ENCODE peak calls at places on chromosomes 13 and 19, in six cellular contexts. E, U, R, M, A and K are unnamed samples.

GRCh38 chr19:4911786-4912672 is 2.7 kb downstream of the UHRF1 start:
- DNase-seq in M (peak), U (peak), E (peak), R (peak), A (no peak), K (peak)

GRCh38 chr19:14410054-14410774 is 8.9 kb downstream of the DDX39A start:
- DNase-seq in E (no peak), U (peak), R (no peak), A (no peak), M (no peak), K (no peak)

GRCh38 chr19:48510421-48511268 is 990 bp downstream of the LMTK3 start:
- DNase-seq in M (no peak), R (no peak), U (peak), E (peak), A (no peak), K (peak)

GRCh38 chr19:1311543-1312091 is 25.9 kb downstream of the EFNA2 start:
- DNase-seq in E (peak), U (no peak), A (no peak), M (no peak), R (no peak), K (no peak)

GRCh38 chr13:62551588-62551987 is 1135.9 kb upstream of the PCDH20 start:
- DNase-seq in M (no peak), A (no peak), U (no peak), E (no peak), R (no peak), K (no peak)

GRCh38 chr13:62280590-62280989 is 864.9 kb upstream of the PCDH20 start:
- DNase-seq in M (no peak), R (no peak), E (no peak), U (no peak), A (peak), K (no peak)

GRCh38 chr19:48271531-48272151 is 1.8 kb downstream of the ZNF114 start:
- DNase-seq in U (no peak), R (peak), M (peak), E (peak), A (no peak), K (peak)

GRCh38 chr19:16134510-16134909 is 9.0 kb upstream of the HSH2D start:
- DNase-seq in R (no peak), M (no peak), U (no peak), A (peak), E (no peak), K (no peak)

GRCh38 chr13:25920277-25920676 is 131.5 kb downstream of the SHISA2 start:
- DNase-seq in M (no peak), E (no peak), U (no peak), A (no peak), R (no peak), K (no peak)

GRCh38 chr13:111213964-111214726 is 99.0 kb downstream of the ARHGEF7 start:
- DNase-seq in U (no peak), A (no peak), M (no peak), E (no peak), R (no peak), K (no peak)

GRCh38 chr13:36766295-36766694 is 52.7 kb upstream of the RFXAP start:
- DNase-seq in R (peak), U (no peak), E (peak), A (no peak), M (no peak), K (peak)

GRCh38 chr13:42266464-42266863 is 5.5 kb upstream of the AKAP11 start:
- DNase-seq in M (no peak), U (no peak), R (no peak), A (no peak), E (no peak), K (peak)

GRCh38 chr13:25372275-25373081 is 704 bp downstream of the ATP8A2 start:
- DNase-seq in A (no peak), R (no peak), U (peak), E (no peak), M (no peak), K (no peak)

GRCh38 chr19:412356-413355 is 3.7 kb upstream of the C2CD4C start:
- DNase-seq in A (no peak), M (no peak), U (no peak), E (no peak), R (no peak), K (no peak)

GRCh38 chr19:49689133-49690072 is at the start of gene ADM5:
- DNase-seq in U (no peak), M (no peak), A (no peak), E (no peak), R (no peak), K (no peak)

GRCh38 chr19:49686503-49687088 is 2.8 kb upstream of the ADM5 start:
- DNase-seq in A (no peak), R (no peak), U (no peak), E (no peak), M (no peak), K (no peak)

GRCh38 chr19:49687150-49687549 is 2.2 kb upstream of the ADM5 start:
- DNase-seq in A (no peak), M (no peak), U (no peak), E (no peak), R (no peak), K (no peak)

GRCh38 chr19:49688531-49689132 is 762 bp upstream of the ADM5 start:
- DNase-seq in M (no peak), A (no peak), U (no peak), E (no peak), R (no peak), K (no peak)

DNA sequence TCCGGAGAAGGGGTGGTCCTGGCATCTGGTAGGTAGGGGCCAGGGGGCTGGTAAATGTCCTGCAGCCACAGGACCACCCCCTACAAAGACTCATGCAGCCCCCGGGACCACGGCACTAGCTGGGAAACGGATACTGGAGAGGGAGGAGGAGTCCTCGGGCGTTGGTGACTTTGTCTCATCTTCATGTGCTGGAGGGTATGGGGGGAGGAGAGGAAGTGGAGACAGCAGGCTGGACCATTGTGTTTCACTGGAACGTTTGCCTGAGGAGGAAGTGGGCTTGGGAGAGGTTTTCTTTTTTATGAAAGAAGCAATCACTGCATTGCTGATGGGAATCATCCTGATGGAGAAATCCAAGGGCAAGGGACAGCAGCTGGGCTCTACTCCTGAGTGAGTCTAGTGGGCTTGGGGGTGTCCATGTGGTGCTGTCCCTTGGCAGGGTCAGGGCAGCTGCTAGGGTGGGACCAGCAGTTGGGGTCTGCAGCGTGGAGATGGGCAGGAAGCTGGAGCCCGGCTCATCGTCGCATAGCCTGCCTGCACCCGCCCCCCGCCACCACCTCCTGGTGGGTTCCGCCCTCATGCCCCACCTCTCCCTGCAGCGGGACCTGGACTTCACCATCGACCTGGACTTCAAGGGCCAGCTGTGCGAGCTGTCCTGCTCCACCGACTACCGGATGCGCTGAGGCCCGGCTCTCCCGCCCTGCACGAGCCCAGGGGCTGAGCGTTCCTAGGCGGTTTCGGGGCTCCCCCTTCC is 1.7 kb upstream of the ADM5 start:
- DNase-seq in U (no peak), E (no peak), M (no peak), A (no peak), R (no peak), K (no peak)
- TF ChIP-seq RFX5 in U (no peak), E (no peak), M (no peak), A (no peak), R (no peak), K (no peak)

DNA sequence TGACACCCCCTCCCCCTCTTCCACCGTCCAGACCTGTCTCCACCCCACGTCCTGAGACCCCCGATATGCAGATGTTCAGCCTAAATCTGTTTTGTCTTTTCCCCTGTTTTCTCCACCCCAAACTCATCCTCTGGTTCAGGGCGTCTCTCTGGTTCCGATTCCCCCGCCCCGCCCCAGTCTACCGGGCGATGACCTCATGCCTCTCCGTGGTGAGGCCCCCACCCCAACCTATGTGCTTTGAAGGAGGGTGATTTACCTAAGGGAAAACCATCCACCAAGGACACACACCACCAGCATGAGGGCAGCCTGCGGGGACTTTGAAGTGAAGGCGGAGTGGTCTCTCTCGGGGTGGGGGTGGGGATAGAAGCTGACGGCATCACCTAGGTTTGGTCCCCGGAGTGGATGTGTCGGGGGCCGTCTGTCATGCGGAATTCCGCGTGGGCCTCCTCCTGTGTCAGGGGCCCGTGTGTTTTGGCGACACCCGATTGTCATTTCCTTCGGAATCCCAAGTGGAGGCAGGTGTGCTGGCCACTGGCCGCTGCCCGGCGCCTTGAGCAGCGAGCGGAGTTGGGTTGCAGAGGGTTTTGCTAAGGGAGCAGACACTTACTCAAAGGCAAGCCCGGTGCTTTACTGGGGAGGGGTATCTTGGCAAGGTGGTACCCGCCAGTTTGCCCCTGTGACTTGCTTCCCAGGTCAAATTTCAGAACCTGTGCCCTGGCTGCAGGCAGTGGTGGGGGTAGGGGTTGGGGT is 1.4 kb downstream of the FZR1 start:
- DNase-seq in E (no peak), M (no peak), R (peak), A (no peak), U (peak), K (no peak)
- H3K27ac ChIP-seq in E (peak), M (peak), R (peak), A (peak), U (peak), K (peak)

GRCh38 chr13:114019367-114019766 is 45.5 kb upstream of the C13orf46 start:
- DNase-seq in E (no peak), U (peak), A (no peak), R (no peak), M (no peak), K (no peak)
- TF ChIP-seq RAD21 in E (no peak), U (no peak), A (no peak), R (no peak), M (no peak), K (no peak)

DNA sequence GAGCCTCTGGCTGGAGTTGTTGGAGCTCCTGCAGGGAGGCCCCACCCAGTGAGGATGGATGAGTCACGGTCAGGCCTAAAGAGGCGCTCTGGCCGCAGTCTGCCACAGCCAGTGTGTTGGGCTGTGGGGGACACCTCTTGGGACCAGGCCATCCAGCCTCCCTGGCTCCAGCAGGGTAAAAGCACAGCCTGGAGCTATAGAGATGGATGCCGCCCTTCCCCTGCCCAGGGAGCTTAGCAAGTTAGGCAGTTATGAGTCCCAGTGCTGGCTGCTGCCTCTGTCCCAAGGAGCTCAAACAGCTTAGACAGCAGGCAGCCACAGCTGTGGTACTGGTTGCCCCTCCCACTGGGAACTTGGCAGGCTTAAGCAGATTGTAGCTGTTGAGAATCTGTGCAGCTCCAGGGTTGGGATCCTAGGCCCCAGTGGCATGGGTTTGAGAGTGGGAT is 100.9 kb downstream of the NDFIP2 start:
- DNase-seq in M (no peak), U (no peak), A (no peak), E (no peak), R (no peak), K (peak)
- TF ChIP-seq RFX5 in M (no peak), U (no peak), A (no peak), E (no peak), R (no peak), K (no peak)

DNA sequence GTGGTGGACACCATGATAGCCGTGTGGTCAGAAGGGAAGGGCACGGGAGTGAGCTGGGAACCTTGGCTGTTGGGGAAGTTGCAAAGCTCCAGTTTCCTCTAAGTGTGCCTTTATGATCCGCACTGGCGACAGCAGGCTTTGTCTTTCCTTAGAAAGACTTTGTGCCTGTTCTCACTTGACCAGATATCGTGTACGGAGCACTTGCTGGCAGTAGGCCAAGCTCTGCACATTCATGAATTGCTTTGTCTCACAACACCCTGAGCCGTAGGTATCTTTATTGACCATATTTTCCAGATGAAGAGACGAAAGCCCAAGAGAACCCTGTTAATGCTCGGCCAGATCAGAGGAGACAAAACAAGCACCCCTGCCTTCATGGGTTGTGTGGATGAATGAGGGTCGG is 15.1 kb downstream of the CUL4A start:
- DNase-seq in A (no peak), E (no peak), U (no peak), M (no peak), R (no peak), K (no peak)
- H3K27ac ChIP-seq in A (no peak), E (no peak), U (no peak), M (no peak), R (no peak), K (no peak)

GRCh38 chr13:20901668-20902437 is 693 bp downstream of the XPO4 start:
- DNase-seq in M (no peak), R (peak), E (peak), A (no peak), U (peak), K (peak)
- TF ChIP-seq RAD21 in M (no peak), R (no peak), E (no peak), A (no peak), U (no peak), K (no peak)

DNA sequence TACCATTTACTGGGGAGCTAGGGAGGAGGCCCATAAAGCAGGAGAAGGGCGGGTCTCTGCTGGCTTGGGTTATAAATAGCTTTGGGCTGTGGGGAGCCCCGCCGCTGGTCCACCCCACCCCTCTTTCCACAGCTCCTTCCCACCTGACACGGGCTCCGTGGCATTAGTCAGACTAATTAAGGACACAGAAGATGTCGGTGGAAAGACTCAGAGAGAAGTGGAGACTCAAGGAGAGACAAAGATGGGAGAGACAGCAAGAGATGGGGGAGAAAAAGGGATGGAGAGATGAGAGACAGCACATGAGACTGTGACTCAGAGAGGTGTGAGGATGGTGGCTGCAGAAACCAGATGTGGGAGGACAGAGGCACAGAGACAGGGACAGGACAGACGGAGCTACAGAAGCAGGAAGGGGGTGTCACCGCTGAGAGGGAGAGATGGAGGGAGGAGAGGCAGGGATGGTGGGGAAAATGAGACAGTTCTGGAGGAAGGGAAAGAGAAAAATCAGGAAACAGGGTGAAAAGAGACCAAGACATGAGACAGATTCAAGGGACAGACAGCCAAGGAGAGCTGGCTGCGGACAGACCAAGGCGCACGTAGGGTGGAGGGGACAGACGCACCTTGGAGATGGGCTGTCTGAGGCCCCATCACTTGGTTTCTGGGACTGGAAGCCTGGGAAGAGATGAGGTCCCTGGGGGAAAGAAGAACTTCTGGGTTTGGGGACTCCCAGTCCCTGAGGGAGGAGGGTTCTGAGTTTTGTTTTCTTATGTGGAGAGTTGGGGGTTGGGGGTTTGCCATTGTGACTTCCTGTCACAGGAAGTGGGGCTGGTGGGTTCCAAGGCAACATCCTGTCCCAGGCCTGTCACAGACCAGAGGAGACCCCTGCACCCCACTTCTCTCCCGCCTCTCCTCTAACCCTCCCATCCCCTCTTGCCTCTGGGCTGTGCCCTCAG is 4.1 kb downstream of the ARHGEF1 start:
- DNase-seq in A (no peak), M (no peak), E (no peak), U (no peak), R (no peak), K (no peak)
- TF ChIP-seq RFX5 in A (no peak), M (no peak), E (no peak), U (no peak), R (no peak), K (no peak)

GRCh38 chr19:18363787-18364186 is 22.2 kb upstream of the GDF15 start:
- DNase-seq in E (no peak), M (no peak), U (no peak), A (no peak), R (no peak), K (no peak)
- H3K27ac ChIP-seq in E (peak), M (no peak), U (peak), A (no peak), R (peak), K (peak)